ENCODE peak calls at places on chromosomes 5 and 9, in four cellular contexts. N is H1, H is K562, D is GM12878. B is an unnamed sample.

GRCh38 chr9:29211003-29211584 is 1637.8 kb upstream of the C9orf72 start:
- DNase-seq in N (no peak), H (no peak), D (no peak), B (no peak)

GRCh38 chr5:179324760-179325295 is 20.4 kb downstream of the ADAMTS2 start:
- DNase-seq in N (no peak), H (no peak), D (no peak), B (no peak)

GRCh38 chr5:114449836-114450515 is 88.1 kb downstream of the KCNN2 start:
- DNase-seq in N (peak; percentile 43), H (peak; percentile 8), D (peak; percentile 60), B (peak; percentile 25)

GRCh38 chr5:25119654-25120053 is 474.9 kb upstream of the CDH10 start:
- DNase-seq in N (no peak), H (peak; percentile 1), D (no peak), B (peak; percentile 1)

GRCh38 chr9:132669636-132670358 is at the start of gene DDX31:
- DNase-seq in N (no peak), H (peak; percentile 88), D (peak; percentile 37), B (peak; percentile 67)

GRCh38 chr5:59361454-59361853 is 532.1 kb downstream of the PDE4D start:
- DNase-seq in N (no peak), H (no peak), D (no peak), B (peak; percentile 5)

GRCh38 chr9:135079676-135080075 is 7.8 kb upstream of the OLFM1 start:
- DNase-seq in N (no peak), H (no peak), D (no peak), B (no peak)

GRCh38 chr5:32131604-32132003 is 42.5 kb downstream of the GOLPH3 start:
- DNase-seq in N (no peak), H (no peak), D (no peak), B (no peak)

GRCh38 chr9:137029058-137029922 is 1.3 kb upstream of the ABCA2 start:
- DNase-seq in N (no peak), H (peak; percentile 89), D (no peak), B (peak; percentile 54)

GRCh38 chr9:17064558-17064957 is 70.3 kb upstream of the CNTLN start:
- DNase-seq in N (no peak), H (no peak), D (no peak), B (no peak)

GRCh38 chr9:93009337-93010015 is 49.0 kb upstream of the SUSD3 start:
- DNase-seq in N (no peak), H (no peak), D (no peak), B (no peak)

GRCh38 chr5:89866410-89866809 is 543.1 kb downstream of the CETN3 start:
- DNase-seq in N (no peak), H (no peak), D (no peak), B (no peak)

GRCh38 chr9:126055386-126055785 is 271.2 kb upstream of the MVB12B start:
- DNase-seq in N (no peak), H (no peak), D (no peak), B (no peak)

GRCh38 chr5:34048143-34048542 is 5.1 kb upstream of the C1QTNF3 start:
- DNase-seq in N (no peak), H (no peak), D (no peak), B (no peak)

GRCh38 chr9:68546596-68547390 is 6.1 kb upstream of the TMEM252 start:
- DNase-seq in N (no peak), H (no peak), D (peak; percentile 86), B (peak; percentile 18)

GRCh38 chr9:24939099-24939850 is 393.6 kb upstream of the IZUMO3 start:
- DNase-seq in N (no peak), H (no peak), D (no peak), B (no peak)

GRCh38 chr5:150710165-150710564 is 9.3 kb upstream of the RBM22 start:
- DNase-seq in N (no peak), H (peak; percentile 20), D (no peak), B (no peak)

GRCh38 chr9:113508111-113508749 is 44.7 kb downstream of the RGS3 start:
- DNase-seq in N (no peak), H (peak; percentile 14), D (no peak), B (peak; percentile 72)

GRCh38 chr9:20684865-20685696 is 1.0 kb downstream of the FOCAD start:
- DNase-seq in N (no peak), H (no peak), D (no peak), B (no peak)

GRCh38 chr9:78383130-78383529 is 86.2 kb downstream of the PSAT1 start:
- DNase-seq in N (no peak), H (peak; percentile 6), D (no peak), B (no peak)

GRCh38 chr5:141533897-141534296 is 45.0 kb downstream of the PCDHGC5 start:
- DNase-seq in N (no peak), H (no peak), D (no peak), B (no peak)

GRCh38 chr5:36398137-36398536 is 96.4 kb upstream of the RANBP3L start:
- DNase-seq in N (no peak), H (peak; percentile 43), D (no peak), B (peak; percentile 20)

GRCh38 chr5:138975098-138975847 is 100.1 kb upstream of the LRRTM2 start:
- DNase-seq in N (no peak), H (peak; percentile 73), D (no peak), B (no peak)

GRCh38 chr9:73643379-73644013 is 491.8 kb downstream of the ANXA1 start:
- DNase-seq in N (no peak), H (no peak), D (no peak), B (no peak)

GRCh38 chr5:169413416-169413815 is 112.5 kb upstream of the SLIT3 start:
- DNase-seq in N (no peak), H (no peak), D (no peak), B (no peak)

GRCh38 chr5:53425598-53426516 is 54.6 kb upstream of the FST start:
- DNase-seq in N (peak; percentile 10), H (peak; percentile 71), D (no peak), B (peak; percentile 67)

GRCh38 chr5:38420691-38421395 is 135.6 kb downstream of the LIFR start:
- DNase-seq in N (no peak), H (peak; percentile 58), D (no peak), B (peak; percentile 54)

GRCh38 chr9:33415152-33416038 is 13.0 kb upstream of the AQP7 start:
- DNase-seq in N (peak; percentile 41), H (peak; percentile 87), D (peak; percentile 3), B (peak; percentile 99)

GRCh38 chr9:130900701-130901497 is 4.3 kb upstream of the QRFP start:
- DNase-seq in N (no peak), H (no peak), D (no peak), B (no peak)

GRCh38 chr5:179326176-179326997 is 18.9 kb downstream of the ADAMTS2 start:
- DNase-seq in N (no peak), H (no peak), D (no peak), B (no peak)

GRCh38 chr9:14515049-14515448 is 178.2 kb downstream of the ZDHHC21 start:
- DNase-seq in N (no peak), H (no peak), D (no peak), B (no peak)

GRCh38 chr5:73299017-73299630 is 126.1 kb downstream of the TMEM174 start:
- DNase-seq in N (no peak), H (no peak), D (no peak), B (no peak)
- TF ChIP-seq CHD2 in N (no peak), H (no peak), D (no peak), B (no peak)

DNA sequence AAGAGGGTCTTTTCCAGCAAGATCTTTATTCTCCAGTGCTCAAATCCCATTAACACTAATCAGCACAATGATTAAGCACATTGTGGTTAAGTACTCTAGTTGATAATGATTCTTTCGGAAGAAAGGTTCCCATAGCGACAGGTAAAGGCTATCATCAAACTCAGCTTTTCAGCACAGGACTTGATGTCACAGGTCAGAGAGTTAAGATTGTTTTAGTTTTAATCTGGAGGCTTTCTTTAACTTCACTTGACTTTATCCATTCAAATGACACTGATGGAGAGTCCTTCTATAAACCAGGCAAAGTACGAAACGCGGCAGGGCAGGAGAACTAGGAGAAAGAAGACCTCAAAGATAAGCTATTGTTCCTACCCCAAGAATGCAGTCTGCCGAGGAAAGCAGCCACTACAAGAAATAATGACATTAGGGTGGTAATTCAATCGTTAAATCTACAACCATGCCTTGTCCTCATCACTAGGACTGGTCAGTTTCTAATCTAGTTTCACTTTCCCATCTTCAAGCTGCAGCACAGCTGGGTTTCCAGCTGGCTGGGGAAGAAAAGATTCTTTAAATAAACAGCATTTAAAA is 4.6 kb downstream of the NRG2 start:
- DNase-seq in N (no peak), H (no peak), D (no peak), B (no peak)
- TF ChIP-seq ZNF274 in N (no peak), H (no peak), D (no peak), B (no peak)

GRCh38 chr9:129318121-129319075 is 140.3 kb upstream of the IER5L start:
- DNase-seq in N (no peak), H (no peak), D (no peak), B (peak; percentile 59)
- TF ChIP-seq CHD2 in N (no peak), H (no peak), D (no peak), B (no peak)

GRCh38 chr5:2271280-2271679 is 388.6 kb upstream of the IRX4 start:
- DNase-seq in N (no peak), H (no peak), D (no peak), B (no peak)

GRCh38 chr5:2272755-2273154 is 390.0 kb upstream of the IRX4 start:
- DNase-seq in N (no peak), H (no peak), D (no peak), B (no peak)

GRCh38 chr5:2269656-2270055 is 386.9 kb upstream of the IRX4 start:
- DNase-seq in N (no peak), H (no peak), D (no peak), B (no peak)

GRCh38 chr5:2272039-2272438 is 389.3 kb upstream of the IRX4 start:
- DNase-seq in N (no peak), H (no peak), D (no peak), B (no peak)

GRCh38 chr5:2270467-2270866 is 387.7 kb upstream of the IRX4 start:
- DNase-seq in N (no peak), H (no peak), D (no peak), B (no peak)
- TF ChIP-seq ZNF274 in N (no peak), H (no peak), D (no peak), B (no peak)

DNA sequence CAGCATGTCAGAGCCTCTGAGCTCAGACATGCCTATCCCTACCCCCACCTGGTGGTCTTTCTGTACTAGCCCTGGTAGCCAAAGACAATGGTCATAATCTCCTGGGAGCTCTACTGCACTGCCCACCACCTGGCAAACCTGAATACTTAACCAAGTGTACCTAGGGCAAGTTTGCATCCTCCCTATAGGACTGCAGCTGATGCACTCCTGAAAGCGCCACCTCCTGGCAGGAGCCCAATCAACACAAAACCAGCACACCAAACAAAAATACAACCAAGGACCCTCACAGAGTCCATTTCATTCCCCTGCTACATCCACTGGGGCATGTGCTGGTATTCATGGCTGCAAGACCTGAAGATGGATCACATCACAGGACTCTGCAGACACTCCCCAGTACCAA is 14.8 kb upstream of the FAM174A start:
- DNase-seq in N (no peak), H (no peak), D (no peak), B (no peak)
- TF ChIP-seq CHD2 in N (no peak), H (no peak), D (no peak), B (no peak)

B was measured in HepG2.